ENCODE peak calls at places on chromosomes 11 and 22, in eight cellular contexts. B, Y, G, A, J, I, T and Z are unnamed samples.

GRCh38 chr22:32476804-32477203 is 2.2 kb downstream of the FBXO7 start:
- DNase-seq in I (no peak), A (no peak), Y (no peak), B (no peak), T (no peak), G (no peak), J (no peak), Z (no peak)

GRCh38 chr22:22565991-22566390 is 6.9 kb upstream of the PRAME start:
- DNase-seq in J (peak; percentile 44), Y (no peak), T (no peak), A (no peak), B (no peak), G (no peak), I (no peak), Z (no peak)

GRCh38 chr11:30895046-30895445 is 308.9 kb upstream of the MPPED2 start:
- DNase-seq in A (no peak), I (no peak), Y (no peak), T (no peak), B (no peak), J (no peak), G (no peak), Z (no peak)

GRCh38 chr11:45450189-45450588 is 164.0 kb upstream of the SYT13 start:
- DNase-seq in G (no peak), I (no peak), T (no peak), Y (no peak), A (no peak), B (no peak), J (peak; percentile 29), Z (no peak)

GRCh38 chr11:12842933-12843636 is 166.0 kb upstream of the RASSF10 start:
- DNase-seq in B (no peak), A (no peak), Y (peak; percentile 86), J (no peak), T (peak; percentile 88), I (no peak), G (no peak), Z (peak; percentile 79)

GRCh38 chr22:39907605-39908097 is 6.8 kb downstream of the GRAP2 start:
- DNase-seq in T (no peak), Y (no peak), J (no peak), G (no peak), A (no peak), B (no peak), I (no peak), Z (no peak)

GRCh38 chr11:58334708-58335107 is 24.2 kb downstream of the OR5B17 start:
- DNase-seq in A (no peak), T (peak; percentile 61), J (peak; percentile 89), G (no peak), B (no peak), I (no peak), Y (no peak), Z (peak; percentile 6)

GRCh38 chr11:2883717-2884423 is 1.7 kb downstream of the CDKN1C start:
- DNase-seq in Y (no peak), T (no peak), A (peak; percentile 65), J (no peak), I (no peak), G (no peak), B (peak; percentile 78), Z (no peak)

GRCh38 chr11:125211191-125211953 is 46.8 kb downstream of the PKNOX2 start:
- DNase-seq in G (no peak), I (no peak), Y (no peak), B (peak; percentile 69), J (peak; percentile 10), T (no peak), A (no peak), Z (peak; percentile 89)

GRCh38 chr22:49014227-49015201 is 813.2 kb downstream of the BRD1 start:
- DNase-seq in I (no peak), G (peak; percentile 56), T (peak; percentile 31), Y (no peak), A (no peak), J (no peak), B (no peak), Z (no peak)

GRCh38 chr11:2139118-2139490 is at the start of gene IGF2:
- DNase-seq in T (no peak), Y (no peak), B (peak; percentile 61), A (peak; percentile 41), G (no peak), I (peak; percentile 36), J (no peak), Z (peak; percentile 79)

GRCh38 chr11:12674571-12674935 is 332 bp downstream of the TEAD1 start:
- DNase-seq in G (no peak), I (no peak), A (no peak), J (no peak), T (no peak), B (no peak), Y (peak; percentile 24), Z (no peak)

GRCh38 chr22:27089303-27089702 is 431.9 kb downstream of the MIAT start:
- DNase-seq in A (no peak), I (no peak), Y (no peak), B (no peak), J (no peak), T (no peak), G (no peak), Z (no peak)

GRCh38 chr11:19187101-19187500 is 14.7 kb downstream of the CSRP3 start:
- DNase-seq in I (no peak), Y (no peak), T (no peak), G (no peak), B (no peak), J (peak; percentile 58), A (no peak), Z (no peak)

GRCh38 chr22:27612075-27612474 is 189.5 kb downstream of the MN1 start:
- DNase-seq in G (no peak), I (no peak), Y (no peak), T (no peak), J (no peak), A (no peak), B (no peak), Z (peak; percentile 62)

GRCh38 chr11:61362542-61362875 is 335 bp downstream of the TMEM138 start:
- DNase-seq in J (peak; percentile 65), T (no peak), B (no peak), I (no peak), Y (peak; percentile 47), A (no peak), G (no peak), Z (peak; percentile 22)

GRCh38 chr11:128491195-128491936 is 96.0 kb downstream of the ETS1 start:
- DNase-seq in Y (no peak), J (no peak), T (no peak), G (no peak), I (no peak), A (no peak), B (no peak), Z (no peak)

GRCh38 chr11:12377824-12378593 is 638 bp downstream of the PARVA start:
- DNase-seq in J (peak; percentile 71), I (peak; percentile 87), B (peak; percentile 76), Y (no peak), A (peak; percentile 74), T (peak; percentile 85), G (peak; percentile 91), Z (peak; percentile 84)

GRCh38 chr11:118623291-118623655 is 15.9 kb downstream of the PHLDB1 start:
- DNase-seq in I (peak; percentile 52), T (no peak), J (peak; percentile 54), B (peak; percentile 60), A (no peak), Y (no peak), G (no peak), Z (peak; percentile 72)

GRCh38 chr22:21690401-21690801 is 24.6 kb downstream of the PPIL2 start:
- DNase-seq in T (no peak), Y (no peak), J (no peak), B (no peak), G (no peak), A (no peak), I (no peak), Z (no peak)

GRCh38 chr22:39820266-39820665 is 73.3 kb downstream of the ENTHD1 start:
- DNase-seq in Y (no peak), G (no peak), I (no peak), T (peak; percentile 63), B (no peak), A (no peak), J (peak; percentile 82), Z (no peak)

GRCh38 chr11:8593935-8594909 is at the start of gene STK33:
- DNase-seq in G (peak; percentile 89), T (no peak), A (peak; percentile 63), I (peak; percentile 72), B (peak; percentile 62), J (no peak), Y (no peak), Z (peak; percentile 75)

GRCh38 chr11:117072517-117073218 is 25.6 kb downstream of the SIK3 start:
- DNase-seq in I (no peak), T (peak; percentile 51), G (no peak), Y (no peak), B (no peak), J (peak; percentile 96), A (no peak), Z (no peak)

GRCh38 chr22:27240298-27240885 is 561.2 kb downstream of the MN1 start:
- DNase-seq in Y (no peak), T (no peak), B (no peak), A (no peak), J (peak; percentile 12), G (no peak), I (peak; percentile 67), Z (no peak)

GRCh38 chr22:35330258-35330861 is 30.7 kb downstream of the TOM1 start:
- DNase-seq in G (peak; percentile 86), B (peak; percentile 92), J (peak; percentile 86), I (peak; percentile 46), A (peak; percentile 85), T (no peak), Y (peak; percentile 54), Z (no peak)

GRCh38 chr22:47446821-47447810 is 684.7 kb downstream of the TBC1D22A start:
- DNase-seq in J (no peak), G (no peak), T (no peak), A (no peak), B (no peak), Y (no peak), I (no peak), Z (no peak)
- H3K4me3 ChIP-seq in J (no peak overlapping the region), G (no peak overlapping the region), T (no peak overlapping the region), A (no peak overlapping the region), B (no peak overlapping the region), Y (no peak overlapping the region), I (no peak overlapping the region), Z (no peak overlapping the region)

GRCh38 chr11:109197656-109198055 is 224.3 kb upstream of the C11orf87 start:
- DNase-seq in A (no peak), J (peak; percentile 7), Y (no peak), G (no peak), I (no peak), T (no peak), B (no peak), Z (no peak)
- H3K27ac ChIP-seq in A (no peak overlapping the region), J (no peak overlapping the region), Y (no peak overlapping the region), G (no peak overlapping the region), I (no peak overlapping the region), T (no peak overlapping the region), B (no peak overlapping the region), Z (no peak overlapping the region)

GRCh38 chr11:66978229-66978628 is 3.1 kb downstream of the C11orf86 start:
- DNase-seq in A (no peak), J (no peak), I (no peak), Y (no peak), T (no peak), G (no peak), B (no peak), Z (no peak)
- H3K4me1 ChIP-seq in A (peaks cover 15% of the 10 kb centered on the region), J (peaks cover 13% of the 10 kb centered on the region), I (no peaks in the 10 kb centered on the region), Y (no peaks in the 10 kb centered on the region), T (peaks cover 17% of the 10 kb centered on the region), G (peaks cover 12% of the 10 kb centered on the region), B (peaks cover 12% of the 10 kb centered on the region), Z (peaks cover 4% of the 10 kb centered on the region)

DNA sequence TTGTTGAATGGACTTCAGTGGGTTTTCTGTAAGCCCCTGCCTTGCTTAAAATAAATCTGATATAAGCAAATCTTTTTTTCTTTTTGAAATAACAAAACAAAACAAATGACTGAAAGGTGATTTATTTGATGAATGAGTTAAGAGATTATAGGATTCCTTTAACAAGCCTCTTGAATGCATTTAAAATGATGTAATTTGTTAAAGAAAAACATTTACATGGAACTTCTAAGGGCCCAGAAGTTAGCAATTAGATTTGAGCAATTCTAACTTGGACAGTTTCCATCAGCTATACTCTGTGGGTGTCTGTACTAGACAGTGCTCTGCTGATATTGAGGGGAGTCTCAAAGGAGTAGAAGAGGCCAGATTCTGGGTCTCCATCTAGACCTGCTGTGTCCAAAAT is 143.5 kb upstream of the RAG2 start:
- DNase-seq in Y (no peak), I (no peak), B (no peak), J (no peak), A (no peak), G (no peak), T (no peak), Z (no peak)
- H3K4me3 ChIP-seq in Y (no peak overlapping the region), I (no peak overlapping the region), B (no peak overlapping the region), J (no peak overlapping the region), A (no peak overlapping the region), G (no peak overlapping the region), T (no peak overlapping the region), Z (no peak overlapping the region)